ENCODE peak calls at places on chromosome 9, in five cellular contexts. P, M, U, H and E are unnamed samples.

GRCh38 chr9:123942542-123942941 is 12.6 kb upstream of the DENND1A start:
- DNase-seq in U (no peak), H (no peak), M (no peak), P (peak), E (no peak)

GRCh38 chr9:129436751-129437625 is 183.9 kb downstream of the C9orf50 start:
- DNase-seq in U (no peak), H (peak), P (peak), M (peak), E (no peak)

GRCh38 chr9:108549184-108549583 is 306.6 kb downstream of the ACTL7B start:
- DNase-seq in P (no peak), H (no peak), M (peak), U (no peak), E (peak)

GRCh38 chr9:125255781-125256391 is 5.7 kb upstream of the GAPVD1 start:
- DNase-seq in H (no peak), U (no peak), M (peak), P (no peak), E (no peak)

GRCh38 chr9:91273853-91274552 is 87.7 kb downstream of the AUH start:
- DNase-seq in H (no peak), M (peak), P (no peak), U (no peak), E (peak)

GRCh38 chr9:117178596-117179111 is 236.2 kb downstream of the ASTN2 start:
- DNase-seq in M (no peak), U (no peak), P (no peak), H (no peak), E (peak)

GRCh38 chr9:6973762-6974161 is 216.0 kb downstream of the KDM4C start:
- DNase-seq in H (no peak), U (no peak), P (no peak), M (peak), E (no peak)

GRCh38 chr9:96874947-96875459 is 20.7 kb upstream of the ZNF782 start:
- DNase-seq in U (no peak), M (peak), P (peak), H (peak), E (peak)

GRCh38 chr9:108645520-108645919 is 210.3 kb downstream of the ACTL7B start:
- DNase-seq in U (no peak), H (no peak), P (no peak), M (peak), E (no peak)

GRCh38 chr9:119726035-119726434 is 356.8 kb upstream of the BRINP1 start:
- DNase-seq in M (no peak), U (no peak), P (no peak), H (no peak), E (no peak)

GRCh38 chr9:81653240-81653639 is 36.1 kb downstream of the TLE1 start:
- DNase-seq in M (peak), H (no peak), U (no peak), P (no peak), E (peak)

GRCh38 chr9:126411948-126412284 is 85.3 kb downstream of the MVB12B start:
- DNase-seq in P (no peak), M (no peak), H (no peak), U (no peak), E (no peak)

GRCh38 chr9:37953204-37953774 is 49.4 kb upstream of the SLC25A51 start:
- DNase-seq in M (no peak), H (no peak), U (no peak), P (no peak), E (peak)